ENCODE peak calls at places on chromosomes 2 and 18, in six cellular contexts. One of them, this sample, is unnamed.
A peak's percentile ranks its signal among the peaks of the same experiment; 100 is the strongest.

GRCh38 chr18:31675404-31675803 is 9.0 kb downstream of the B4GALT6 start:
- DNase-seq in colonic mucosa: no peak
- DNase-seq in B cell: no peak
- DNase-seq in mammary epithelial cell: no peak
- DNase-seq in astrocyte of the spinal cord: no peak
- DNase-seq in AG10803: no peak
- DNase-seq in this sample: no peak

GRCh38 chr2:242057379-242058040 is 188.0 kb downstream of the RTP5 start:
- DNase-seq in B cell: no peak
- DNase-seq in astrocyte of the spinal cord: no peak
- DNase-seq in colonic mucosa: no peak
- DNase-seq in mammary epithelial cell: no peak
- DNase-seq in AG10803: no peak
- DNase-seq in this sample: no peak

GRCh38 chr2:182049783-182050182 is 64.1 kb downstream of the PPP1R1C start:
- DNase-seq in B cell: no peak
- DNase-seq in AG10803: no peak
- DNase-seq in colonic mucosa: no peak
- DNase-seq in mammary epithelial cell: no peak
- DNase-seq in astrocyte of the spinal cord: no peak
- DNase-seq in this sample: no peak

GRCh38 chr2:109322646-109323045 is 193.6 kb downstream of the SH3RF3 start:
- DNase-seq in AG10803: no peak
- DNase-seq in mammary epithelial cell: no peak
- DNase-seq in colonic mucosa: no peak
- DNase-seq in B cell: no peak
- DNase-seq in astrocyte of the spinal cord: no peak
- DNase-seq in this sample: no peak

GRCh38 chr18:46042571-46043123 is 29.4 kb downstream of the PSTPIP2 start:
- DNase-seq in astrocyte of the spinal cord: peak; percentile 84
- DNase-seq in AG10803: peak; percentile 79
- DNase-seq in colonic mucosa: no peak
- DNase-seq in B cell: no peak
- DNase-seq in mammary epithelial cell: peak; percentile 92
- DNase-seq in this sample: no peak

GRCh38 chr2:98773907-98774306 is 43.0 kb upstream of the MGAT4A start:
- DNase-seq in mammary epithelial cell: no peak
- DNase-seq in colonic mucosa: no peak
- DNase-seq in B cell: no peak
- DNase-seq in AG10803: no peak
- DNase-seq in astrocyte of the spinal cord: no peak
- DNase-seq in this sample: no peak

GRCh38 chr2:29322011-29322410 is 206.8 kb downstream of the CLIP4 start:
- DNase-seq in colonic mucosa: no peak
- DNase-seq in AG10803: peak; percentile 22
- DNase-seq in mammary epithelial cell: no peak
- DNase-seq in B cell: no peak
- DNase-seq in astrocyte of the spinal cord: no peak
- DNase-seq in this sample: no peak

GRCh38 chr2:165660361-165660760 is 133.7 kb downstream of the GALNT3 start:
- DNase-seq in colonic mucosa: no peak
- DNase-seq in AG10803: no peak
- DNase-seq in astrocyte of the spinal cord: no peak
- DNase-seq in B cell: no peak
- DNase-seq in mammary epithelial cell: no peak
- DNase-seq in this sample: no peak

GRCh38 chr2:172094319-172095145 is 8.2 kb downstream of the DLX2 start:
- DNase-seq in mammary epithelial cell: no peak
- DNase-seq in astrocyte of the spinal cord: no peak
- DNase-seq in B cell: no peak
- DNase-seq in AG10803: no peak
- DNase-seq in colonic mucosa: no peak
- DNase-seq in this sample: peak; percentile 24

GRCh38 chr2:240934701-240935100 is 28.6 kb downstream of the CROCC2 start:
- DNase-seq in astrocyte of the spinal cord: no peak
- DNase-seq in colonic mucosa: peak; percentile 14
- DNase-seq in B cell: peak; percentile 20
- DNase-seq in AG10803: no peak
- DNase-seq in mammary epithelial cell: no peak
- DNase-seq in this sample: no peak

GRCh38 chr2:9191044-9191481 is 15.5 kb upstream of the ASAP2 start:
- DNase-seq in colonic mucosa: no peak
- DNase-seq in mammary epithelial cell: peak; percentile 58
- DNase-seq in AG10803: peak; percentile 98
- DNase-seq in B cell: no peak
- DNase-seq in astrocyte of the spinal cord: peak; percentile 93
- DNase-seq in this sample: peak; percentile 54

GRCh38 chr18:35456181-35456850 is 41.4 kb downstream of the INO80C start:
- DNase-seq in AG10803: no peak
- DNase-seq in mammary epithelial cell: peak; percentile 83
- DNase-seq in colonic mucosa: peak; percentile 69
- DNase-seq in B cell: no peak
- DNase-seq in astrocyte of the spinal cord: peak; percentile 71
- DNase-seq in this sample: peak; percentile 84

GRCh38 chr2:39437522-39438296 is 624 bp upstream of the MAP4K3 start:
- DNase-seq in astrocyte of the spinal cord: no peak
- DNase-seq in B cell: no peak
- DNase-seq in colonic mucosa: peak; percentile 81
- DNase-seq in AG10803: no peak
- DNase-seq in mammary epithelial cell: peak; percentile 72
- DNase-seq in this sample: peak; percentile 72

GRCh38 chr18:31792580-31792911 is 31.9 kb upstream of the SLC25A52 start:
- DNase-seq in mammary epithelial cell: no peak
- DNase-seq in astrocyte of the spinal cord: no peak
- DNase-seq in AG10803: no peak
- DNase-seq in B cell: no peak
- DNase-seq in colonic mucosa: no peak
- DNase-seq in this sample: no peak

GRCh38 chr2:161104054-161104553 is 56.1 kb upstream of the TANK start:
- DNase-seq in astrocyte of the spinal cord: no peak
- DNase-seq in AG10803: no peak
- DNase-seq in mammary epithelial cell: peak; percentile 42
- DNase-seq in colonic mucosa: no peak
- DNase-seq in B cell: no peak
- DNase-seq in this sample: peak; percentile 16

GRCh38 chr2:220948579-220948978 is 623.5 kb downstream of the EPHA4 start:
- DNase-seq in astrocyte of the spinal cord: no peak
- DNase-seq in colonic mucosa: no peak
- DNase-seq in B cell: no peak
- DNase-seq in AG10803: no peak
- DNase-seq in mammary epithelial cell: no peak
- DNase-seq in this sample: no peak

GRCh38 chr18:12345491-12346239 is 31.4 kb downstream of the AFG3L2 start:
- DNase-seq in mammary epithelial cell: no peak
- DNase-seq in AG10803: no peak
- DNase-seq in colonic mucosa: no peak
- DNase-seq in B cell: no peak
- DNase-seq in astrocyte of the spinal cord: no peak
- DNase-seq in this sample: no peak

GRCh38 chr2:233011268-233012190 is 1.5 kb downstream of the NGEF start:
- DNase-seq in B cell: peak; percentile 34
- DNase-seq in AG10803: no peak
- DNase-seq in astrocyte of the spinal cord: no peak
- DNase-seq in colonic mucosa: no peak
- DNase-seq in mammary epithelial cell: no peak
- DNase-seq in this sample: no peak

DNA sequence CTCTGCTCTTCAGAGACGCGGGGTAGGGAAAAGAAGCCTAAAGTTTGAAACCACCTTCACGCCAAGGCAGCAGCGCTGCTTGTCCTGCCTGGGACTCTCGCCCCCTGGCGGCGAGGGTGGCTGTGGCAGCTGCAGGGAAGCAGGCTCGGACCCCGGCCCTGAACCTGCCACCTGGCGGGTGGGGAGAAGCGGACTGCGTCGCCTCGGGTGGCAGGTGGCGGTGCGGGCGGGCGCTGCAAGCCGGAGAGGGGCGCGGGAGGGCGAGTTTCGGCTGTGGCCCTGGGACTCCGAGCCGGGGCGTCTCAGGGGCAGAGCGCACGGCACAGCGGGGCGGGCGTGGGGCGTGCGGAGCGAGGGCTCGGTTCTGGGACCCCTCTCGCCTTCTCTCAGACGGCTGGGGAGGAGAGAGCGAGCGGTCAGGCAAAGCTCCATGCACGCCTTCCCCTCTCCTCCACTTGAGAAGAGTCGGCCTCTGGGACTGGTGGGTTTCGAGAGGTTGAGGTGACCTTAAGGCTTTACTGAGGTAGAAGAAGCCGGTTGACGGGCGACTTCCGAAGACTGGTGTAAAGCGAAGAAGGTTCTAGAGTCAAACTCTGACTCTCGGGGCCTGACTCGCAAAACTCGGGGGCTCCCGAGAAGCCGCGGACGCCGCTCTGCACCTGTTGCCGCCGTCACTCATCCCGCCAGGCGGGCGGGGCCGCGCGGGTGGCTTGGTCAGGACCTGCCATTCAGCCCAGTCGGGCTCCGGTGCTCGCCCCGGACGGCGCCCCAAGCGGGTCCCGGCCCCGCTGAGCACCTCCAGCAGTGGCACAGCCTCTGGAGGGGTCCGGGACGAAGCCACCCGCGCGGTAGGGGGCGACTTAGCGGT is 1.1 kb upstream of the BOLL start:
- DNase-seq in astrocyte of the spinal cord: no peak
- DNase-seq in AG10803: no peak
- DNase-seq in mammary epithelial cell: no peak
- DNase-seq in colonic mucosa: peak; percentile 45
- DNase-seq in B cell: no peak
- DNase-seq in this sample: no peak
- TF ChIP-seq CTCF in astrocyte of the spinal cord: peak; percentile 64
- TF ChIP-seq CTCF in AG10803: peak; percentile 55
- TF ChIP-seq CTCF in mammary epithelial cell: peak; percentile 46
- TF ChIP-seq CTCF in colonic mucosa: peak; percentile 50
- TF ChIP-seq CTCF in B cell: peak; percentile 12
- TF ChIP-seq CTCF in this sample: no peak

GRCh38 chr2:86249843-86250402 is 50.7 kb downstream of the MRPL35 start:
- DNase-seq in B cell: no peak
- DNase-seq in AG10803: no peak
- DNase-seq in mammary epithelial cell: no peak
- DNase-seq in colonic mucosa: peak; percentile 54
- DNase-seq in astrocyte of the spinal cord: no peak
- DNase-seq in this sample: no peak
- TF ChIP-seq CTCF in B cell: no peak
- TF ChIP-seq CTCF in AG10803: peak; percentile 26
- TF ChIP-seq CTCF in mammary epithelial cell: no peak
- TF ChIP-seq CTCF in colonic mucosa: peak; percentile 45
- TF ChIP-seq CTCF in astrocyte of the spinal cord: no peak
- TF ChIP-seq CTCF in this sample: no peak

DNA sequence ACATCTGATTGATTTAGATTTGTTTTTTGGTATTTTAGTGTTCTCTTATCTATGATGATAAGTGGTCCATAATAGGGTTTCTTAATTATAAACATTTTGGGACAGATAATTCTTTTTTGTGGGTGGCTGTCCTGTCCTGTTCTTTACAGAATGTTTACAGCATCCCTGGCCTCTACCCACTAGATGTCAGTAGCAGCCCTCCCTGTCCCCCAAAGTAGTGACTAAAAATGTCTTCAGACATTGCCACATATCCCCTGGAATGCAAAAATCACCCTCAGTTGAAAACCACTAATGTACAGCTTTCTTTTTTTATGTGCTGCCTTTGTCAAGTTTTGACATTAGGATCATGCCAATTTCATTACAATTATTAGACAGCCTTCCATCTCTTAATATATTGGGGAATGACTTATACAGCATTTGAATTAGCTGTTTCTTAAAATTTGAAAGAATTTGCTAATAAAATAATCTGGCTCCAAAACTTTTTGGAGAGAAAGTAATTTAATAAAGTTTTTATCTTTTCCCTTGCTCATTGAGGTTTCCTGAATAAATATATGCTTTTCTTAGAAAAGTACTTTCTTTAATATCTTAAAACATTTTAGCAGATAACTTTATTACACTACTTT is 19.5 kb downstream of the WIPF1 start:
- DNase-seq in AG10803: peak; percentile 82
- DNase-seq in colonic mucosa: no peak
- DNase-seq in mammary epithelial cell: peak; percentile 41
- DNase-seq in astrocyte of the spinal cord: peak; percentile 61
- DNase-seq in B cell: peak; percentile 75
- DNase-seq in this sample: peak; percentile 67
- TF ChIP-seq CTCF in AG10803: peak; percentile 92
- TF ChIP-seq CTCF in colonic mucosa: peak; percentile 20
- TF ChIP-seq CTCF in mammary epithelial cell: peak; percentile 54
- TF ChIP-seq CTCF in astrocyte of the spinal cord: peak; percentile 68
- TF ChIP-seq CTCF in B cell: peak; percentile 81
- TF ChIP-seq CTCF in this sample: peak; percentile 56

GRCh38 chr2:47379384-47379783 is 23.6 kb upstream of the MSH2 start:
- DNase-seq in B cell: no peak
- DNase-seq in mammary epithelial cell: no peak
- DNase-seq in AG10803: no peak
- DNase-seq in colonic mucosa: no peak
- DNase-seq in astrocyte of the spinal cord: no peak
- DNase-seq in this sample: no peak

DNA sequence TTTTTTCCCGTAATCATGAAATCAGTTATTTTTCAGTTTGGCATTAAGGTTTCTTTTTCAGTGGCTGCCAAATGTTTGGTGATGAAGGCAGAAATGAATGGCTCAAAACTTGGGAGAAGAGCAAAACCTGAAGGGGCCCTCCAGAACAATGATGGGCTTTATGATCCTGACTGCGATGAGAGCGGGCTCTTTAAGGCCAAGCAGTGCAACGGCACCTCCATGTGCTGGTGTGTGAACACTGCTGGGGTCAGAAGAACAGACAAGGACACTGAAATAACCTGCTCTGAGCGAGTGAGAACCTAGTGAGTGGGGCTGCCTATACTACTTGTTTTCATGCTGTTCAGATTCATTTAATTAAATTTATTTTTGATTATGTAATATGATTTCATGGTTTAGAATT is 29.2 kb upstream of the MSH2 start:
- DNase-seq in AG10803: no peak
- DNase-seq in colonic mucosa: no peak
- DNase-seq in mammary epithelial cell: no peak
- DNase-seq in B cell: no peak
- DNase-seq in astrocyte of the spinal cord: no peak
- DNase-seq in this sample: no peak
- TF ChIP-seq CTCF in AG10803: no peak
- TF ChIP-seq CTCF in colonic mucosa: no peak
- TF ChIP-seq CTCF in mammary epithelial cell: no peak
- TF ChIP-seq CTCF in B cell: no peak
- TF ChIP-seq CTCF in astrocyte of the spinal cord: no peak
- TF ChIP-seq CTCF in this sample: no peak

GRCh38 chr2:106638043-106638442 is 150.9 kb downstream of the CD8B2 start:
- DNase-seq in AG10803: peak; percentile 20
- DNase-seq in colonic mucosa: no peak
- DNase-seq in mammary epithelial cell: no peak
- DNase-seq in astrocyte of the spinal cord: peak; percentile 20
- DNase-seq in B cell: no peak
- DNase-seq in this sample: no peak
- TF ChIP-seq CTCF in AG10803: peak; percentile 54
- TF ChIP-seq CTCF in colonic mucosa: peak; percentile 24
- TF ChIP-seq CTCF in mammary epithelial cell: peak; percentile 37
- TF ChIP-seq CTCF in astrocyte of the spinal cord: peak; percentile 28
- TF ChIP-seq CTCF in B cell: peak; percentile 30
- TF ChIP-seq CTCF in this sample: peak; percentile 55

GRCh38 chr2:201344663-201345366 is 12.3 kb downstream of the FLACC1 start:
- DNase-seq in mammary epithelial cell: no peak
- DNase-seq in AG10803: no peak
- DNase-seq in colonic mucosa: no peak
- DNase-seq in astrocyte of the spinal cord: no peak
- DNase-seq in B cell: no peak
- DNase-seq in this sample: peak; percentile 20
- TF ChIP-seq CTCF in mammary epithelial cell: no peak
- TF ChIP-seq CTCF in AG10803: peak; percentile 3
- TF ChIP-seq CTCF in colonic mucosa: peak; percentile 20
- TF ChIP-seq CTCF in astrocyte of the spinal cord: no peak
- TF ChIP-seq CTCF in B cell: no peak
- TF ChIP-seq CTCF in this sample: no peak

GRCh38 chr2:59789523-59789922 is 763.9 kb downstream of the BCL11A start:
- DNase-seq in B cell: no peak
- DNase-seq in colonic mucosa: no peak
- DNase-seq in AG10803: no peak
- DNase-seq in astrocyte of the spinal cord: no peak
- DNase-seq in mammary epithelial cell: no peak
- DNase-seq in this sample: no peak
- TF ChIP-seq CTCF in B cell: no peak
- TF ChIP-seq CTCF in colonic mucosa: no peak
- TF ChIP-seq CTCF in AG10803: peak; percentile 44
- TF ChIP-seq CTCF in astrocyte of the spinal cord: no peak
- TF ChIP-seq CTCF in mammary epithelial cell: no peak
- TF ChIP-seq CTCF in this sample: no peak